ENCODE peak calls at places on chromosomes 4 and X, in four cellular contexts. K, D, L and X are unnamed samples.

GRCh38 chr4:6771229-6771671 is 11.3 kb upstream of the KIAA0232 start:
- DNase-seq in K (no peak), D (no peak), L (no peak), X (no peak)

GRCh38 chr4:6608758-6609414 is 31.6 kb upstream of the MRFAP1 start:
- DNase-seq in K (no peak), D (no peak), L (no peak), X (no peak)

GRCh38 chr4:123786955-123787354 is 390.4 kb downstream of the SPRY1 start:
- DNase-seq in K (no peak), D (no peak), L (no peak), X (no peak)

GRCh38 chr4:8352368-8353157 is 83.0 kb downstream of the HTRA3 start:
- DNase-seq in K (no peak), D (no peak), L (no peak), X (no peak)

GRCh38 chr4:110982486-110982885 is 359.6 kb upstream of the PITX2 start:
- DNase-seq in K (no peak), D (no peak), L (no peak), X (no peak)

GRCh38 chrX:100946521-100946920 is 17.8 kb upstream of the XKRX start:
- DNase-seq in K (no peak), D (no peak), L (no peak), X (no peak)

GRCh38 chrX:150049647-150050046 is 111.4 kb upstream of the EOLA2 start:
- DNase-seq in K (peak; percentile 44), D (peak; percentile 1), L (no peak), X (no peak)

GRCh38 chrX:154596290-154596929 is 11.5 kb downstream of the CTAG1A start:
- DNase-seq in K (no peak), D (no peak), L (no peak), X (no peak)

GRCh38 chr4:7964890-7965662 is 25.4 kb upstream of the AFAP1 start:
- DNase-seq in K (peak; percentile 35), D (no peak), L (no peak), X (no peak)

GRCh38 chr4:174561556-174561955 is 39.3 kb upstream of the HPGD start:
- DNase-seq in K (no peak), D (no peak), L (no peak), X (no peak)